ENCODE peak calls at places on chromosomes 2 and 18, in nine cellular contexts. H, Z, K, W, I, S, A, T and Y are unnamed samples.
A peak's percentile ranks its signal among the peaks of the same experiment; 100 is the strongest.

GRCh38 chr2:101188683-101189405 is 37.7 kb upstream of the TBC1D8 start:
- DNase-seq in A (peak; percentile 61), I (no peak), K (peak; percentile 36), S (no peak), H (peak; percentile 64), W (no peak), Z (peak; percentile 19), T (no peak), Y (peak; percentile 43)

GRCh38 chr2:170711196-170711773 is 3.9 kb upstream of the SP5 start:
- DNase-seq in S (no peak), T (no peak), A (no peak), W (no peak), Z (no peak), H (no peak), K (no peak), I (no peak), Y (no peak)

GRCh38 chr18:5759169-5759568 is 136.2 kb downstream of the TMEM200C start:
- DNase-seq in W (no peak), K (no peak), A (no peak), T (no peak), H (no peak), Z (no peak), S (no peak), I (no peak), Y (no peak)

GRCh38 chr2:223046470-223047053 is 5.4 kb upstream of the KCNE4 start:
- DNase-seq in T (no peak), K (no peak), S (no peak), Z (peak; percentile 9), I (no peak), H (no peak), W (no peak), A (no peak), Y (no peak)

GRCh38 chr2:62221141-62221540 is 25.2 kb downstream of the B3GNT2 start:
- DNase-seq in A (no peak), H (peak; percentile 39), Z (peak; percentile 47), T (no peak), W (no peak), I (no peak), S (no peak), K (no peak), Y (no peak)

GRCh38 chr2:86223682-86224560 is 24.7 kb downstream of the MRPL35 start:
- DNase-seq in Z (peak; percentile 50), I (no peak), S (no peak), T (no peak), K (no peak), W (no peak), H (peak; percentile 29), A (peak; percentile 24), Y (no peak)

GRCh38 chr2:53668624-53669026 is 99.0 kb upstream of the CHAC2 start:
- DNase-seq in S (no peak), A (no peak), T (no peak), K (no peak), H (no peak), I (no peak), Z (no peak), W (no peak), Y (no peak)

GRCh38 chr2:66576381-66577330 is 141.7 kb downstream of the MEIS1 start:
- DNase-seq in I (no peak), S (no peak), T (no peak), A (peak; percentile 49), W (no peak), H (peak; percentile 59), K (peak; percentile 25), Z (no peak), Y (peak; percentile 31)

GRCh38 chr2:118186110-118186857 is 98.0 kb downstream of the INSIG2 start:
- DNase-seq in Z (peak; percentile 77), A (peak; percentile 89), T (peak; percentile 92), W (peak; percentile 82), K (peak; percentile 90), I (peak; percentile 92), S (peak; percentile 41), H (peak; percentile 82), Y (peak; percentile 82)

GRCh38 chr2:9251154-9252001 is 44.8 kb downstream of the ASAP2 start:
- DNase-seq in W (no peak), Z (peak; percentile 90), A (peak; percentile 58), H (peak; percentile 37), T (no peak), K (peak; percentile 54), I (no peak), S (no peak), Y (peak; percentile 64)